ENCODE peak calls at places on chromosomes 12 and 14, in eight cellular contexts. One of them, this sample, is unnamed.

GRCh38 chr12:2282321-2282720 is 229.5 kb downstream of the CACNA1C start:
- DNase-seq in left lung: no peak
- DNase-seq in CD8-positive, alpha-beta T cell: no peak
- DNase-seq in breast epithelium: no peak
- DNase-seq in lower lobe of right lung: no peak
- DNase-seq in GM23338: peak; percentile 54
- DNase-seq in fibroblast of lung: peak; percentile 34
- DNase-seq in ovary: no peak
- DNase-seq in this sample: no peak

GRCh38 chr12:109707470-109707821 is 6.2 kb upstream of the FAM222A start:
- DNase-seq in CD8-positive, alpha-beta T cell: no peak
- DNase-seq in lower lobe of right lung: no peak
- DNase-seq in left lung: no peak
- DNase-seq in fibroblast of lung: no peak
- DNase-seq in GM23338: no peak
- DNase-seq in breast epithelium: no peak
- DNase-seq in ovary: no peak
- DNase-seq in this sample: no peak

GRCh38 chr12:106780010-106780625 is 5.6 kb downstream of the RIC8B start:
- DNase-seq in fibroblast of lung: peak; percentile 34
- DNase-seq in left lung: no peak
- DNase-seq in breast epithelium: no peak
- DNase-seq in CD8-positive, alpha-beta T cell: no peak
- DNase-seq in ovary: no peak
- DNase-seq in lower lobe of right lung: no peak
- DNase-seq in GM23338: no peak
- DNase-seq in this sample: no peak

GRCh38 chr12:9066755-9067433 is 48.8 kb downstream of the A2M start:
- DNase-seq in lower lobe of right lung: no peak
- DNase-seq in ovary: no peak
- DNase-seq in CD8-positive, alpha-beta T cell: no peak
- DNase-seq in fibroblast of lung: no peak
- DNase-seq in left lung: no peak
- DNase-seq in breast epithelium: no peak
- DNase-seq in GM23338: no peak
- DNase-seq in this sample: no peak

GRCh38 chr12:108612788-108613282 is 15.0 kb upstream of the TMEM119 start:
- DNase-seq in lower lobe of right lung: no peak
- DNase-seq in breast epithelium: no peak
- DNase-seq in left lung: peak; percentile 36
- DNase-seq in CD8-positive, alpha-beta T cell: no peak
- DNase-seq in GM23338: peak; percentile 67
- DNase-seq in ovary: no peak
- DNase-seq in fibroblast of lung: peak; percentile 47
- DNase-seq in this sample: no peak

GRCh38 chr14:92959189-92959531 is 36.2 kb downstream of the CHGA start:
- DNase-seq in left lung: no peak
- DNase-seq in GM23338: no peak
- DNase-seq in breast epithelium: no peak
- DNase-seq in lower lobe of right lung: no peak
- DNase-seq in ovary: no peak
- DNase-seq in CD8-positive, alpha-beta T cell: no peak
- DNase-seq in fibroblast of lung: no peak
- DNase-seq in this sample: no peak

GRCh38 chr12:67650528-67651379 is 2.2 kb downstream of the DYRK2 start:
- DNase-seq in GM23338: no peak
- DNase-seq in ovary: peak; percentile 17
- DNase-seq in breast epithelium: no peak
- DNase-seq in fibroblast of lung: no peak
- DNase-seq in lower lobe of right lung: no peak
- DNase-seq in CD8-positive, alpha-beta T cell: no peak
- DNase-seq in left lung: peak; percentile 43
- DNase-seq in this sample: no peak

GRCh38 chr12:28443337-28443736 is 253.1 kb downstream of the CCDC91 start:
- DNase-seq in fibroblast of lung: no peak
- DNase-seq in lower lobe of right lung: no peak
- DNase-seq in breast epithelium: no peak
- DNase-seq in ovary: no peak
- DNase-seq in CD8-positive, alpha-beta T cell: no peak
- DNase-seq in left lung: no peak
- DNase-seq in GM23338: no peak
- DNase-seq in this sample: no peak

GRCh38 chr14:92108345-92109254 is 2.2 kb upstream of the ATXN3 start:
- DNase-seq in CD8-positive, alpha-beta T cell: no peak
- DNase-seq in lower lobe of right lung: no peak
- DNase-seq in breast epithelium: no peak
- DNase-seq in GM23338: peak; percentile 84
- DNase-seq in fibroblast of lung: no peak
- DNase-seq in left lung: no peak
- DNase-seq in ovary: no peak
- DNase-seq in this sample: no peak

GRCh38 chr14:63855272-63855671 is 2.5 kb downstream of the SYNE2 start:
- DNase-seq in GM23338: no peak
- DNase-seq in left lung: no peak
- DNase-seq in fibroblast of lung: no peak
- DNase-seq in CD8-positive, alpha-beta T cell: no peak
- DNase-seq in breast epithelium: no peak
- DNase-seq in ovary: no peak
- DNase-seq in lower lobe of right lung: no peak
- DNase-seq in this sample: no peak

GRCh38 chr14:35046751-35047536 is 872 bp downstream of the FAM177A1 start:
- DNase-seq in ovary: no peak
- DNase-seq in GM23338: peak; percentile 71
- DNase-seq in breast epithelium: peak; percentile 57
- DNase-seq in CD8-positive, alpha-beta T cell: peak; percentile 46
- DNase-seq in fibroblast of lung: peak; percentile 35
- DNase-seq in lower lobe of right lung: no peak
- DNase-seq in left lung: no peak
- DNase-seq in this sample: peak; percentile 27

GRCh38 chr14:30569216-30569902 is 10.4 kb downstream of the G2E3 start:
- DNase-seq in CD8-positive, alpha-beta T cell: no peak
- DNase-seq in lower lobe of right lung: no peak
- DNase-seq in left lung: no peak
- DNase-seq in breast epithelium: no peak
- DNase-seq in ovary: no peak
- DNase-seq in GM23338: peak; percentile 36
- DNase-seq in fibroblast of lung: peak; percentile 33
- DNase-seq in this sample: no peak

GRCh38 chr14:105207460-105207901 is 26.4 kb upstream of the NUDT14 start:
- DNase-seq in left lung: no peak
- DNase-seq in lower lobe of right lung: no peak
- DNase-seq in ovary: no peak
- DNase-seq in breast epithelium: no peak
- DNase-seq in GM23338: peak; percentile 52
- DNase-seq in CD8-positive, alpha-beta T cell: no peak
- DNase-seq in fibroblast of lung: no peak
- DNase-seq in this sample: no peak

GRCh38 chr12:89073027-89073398 is 279.3 kb downstream of the DUSP6 start:
- DNase-seq in breast epithelium: no peak
- DNase-seq in lower lobe of right lung: no peak
- DNase-seq in ovary: no peak
- DNase-seq in CD8-positive, alpha-beta T cell: no peak
- DNase-seq in left lung: no peak
- DNase-seq in fibroblast of lung: peak; percentile 88
- DNase-seq in GM23338: no peak
- DNase-seq in this sample: no peak

GRCh38 chr12:94710933-94711332 is 60.6 kb upstream of the TMCC3 start:
- DNase-seq in GM23338: peak; percentile 73
- DNase-seq in breast epithelium: no peak
- DNase-seq in left lung: no peak
- DNase-seq in ovary: no peak
- DNase-seq in lower lobe of right lung: no peak
- DNase-seq in fibroblast of lung: peak; percentile 4
- DNase-seq in CD8-positive, alpha-beta T cell: peak; percentile 24
- DNase-seq in this sample: no peak

GRCh38 chr12:62403031-62403430 is 63.6 kb upstream of the MON2 start:
- DNase-seq in ovary: no peak
- DNase-seq in GM23338: no peak
- DNase-seq in lower lobe of right lung: no peak
- DNase-seq in CD8-positive, alpha-beta T cell: no peak
- DNase-seq in fibroblast of lung: no peak
- DNase-seq in breast epithelium: no peak
- DNase-seq in left lung: no peak
- DNase-seq in this sample: no peak

GRCh38 chr12:51889216-51890134 is 1.6 kb downstream of the ANKRD33 start:
- DNase-seq in GM23338: peak; percentile 68
- DNase-seq in ovary: no peak
- DNase-seq in CD8-positive, alpha-beta T cell: no peak
- DNase-seq in lower lobe of right lung: no peak
- DNase-seq in fibroblast of lung: no peak
- DNase-seq in breast epithelium: no peak
- DNase-seq in left lung: no peak
- DNase-seq in this sample: no peak

GRCh38 chr12:49304161-49304560 is 9.2 kb downstream of the PRPH start:
- DNase-seq in GM23338: no peak
- DNase-seq in ovary: no peak
- DNase-seq in lower lobe of right lung: no peak
- DNase-seq in fibroblast of lung: peak; percentile 49
- DNase-seq in CD8-positive, alpha-beta T cell: no peak
- DNase-seq in breast epithelium: no peak
- DNase-seq in left lung: no peak
- DNase-seq in this sample: no peak

GRCh38 chr12:8054821-8055220 is 11.3 kb downstream of the C3AR1 start:
- DNase-seq in breast epithelium: no peak
- DNase-seq in fibroblast of lung: no peak
- DNase-seq in GM23338: no peak
- DNase-seq in left lung: no peak
- DNase-seq in CD8-positive, alpha-beta T cell: no peak
- DNase-seq in ovary: no peak
- DNase-seq in lower lobe of right lung: no peak
- DNase-seq in this sample: no peak

GRCh38 chr14:54329082-54329695 is 67.6 kb upstream of the CDKN3 start:
- DNase-seq in breast epithelium: no peak
- DNase-seq in CD8-positive, alpha-beta T cell: no peak
- DNase-seq in GM23338: peak; percentile 92
- DNase-seq in left lung: no peak
- DNase-seq in fibroblast of lung: peak; percentile 72
- DNase-seq in lower lobe of right lung: no peak
- DNase-seq in ovary: peak; percentile 26
- DNase-seq in this sample: no peak

GRCh38 chr12:29593001-29593400 is 95.5 kb upstream of the OVCH1 start:
- DNase-seq in GM23338: no peak
- DNase-seq in left lung: no peak
- DNase-seq in breast epithelium: no peak
- DNase-seq in CD8-positive, alpha-beta T cell: no peak
- DNase-seq in fibroblast of lung: no peak
- DNase-seq in lower lobe of right lung: no peak
- DNase-seq in ovary: no peak
- DNase-seq in this sample: no peak

GRCh38 chr14:68268719-68269118 is 449.1 kb downstream of the RAD51B start:
- DNase-seq in breast epithelium: no peak
- DNase-seq in CD8-positive, alpha-beta T cell: peak; percentile 19
- DNase-seq in GM23338: no peak
- DNase-seq in ovary: no peak
- DNase-seq in fibroblast of lung: peak; percentile 68
- DNase-seq in lower lobe of right lung: no peak
- DNase-seq in left lung: no peak
- DNase-seq in this sample: no peak

GRCh38 chr12:124347805-124348658 is 53.1 kb downstream of the RFLNA start:
- DNase-seq in lower lobe of right lung: no peak
- DNase-seq in ovary: no peak
- DNase-seq in fibroblast of lung: no peak
- DNase-seq in GM23338: peak; percentile 51
- DNase-seq in left lung: no peak
- DNase-seq in CD8-positive, alpha-beta T cell: peak; percentile 38
- DNase-seq in breast epithelium: no peak
- DNase-seq in this sample: peak; percentile 19

GRCh38 chr12:66036317-66036716 is 94.2 kb downstream of the LLPH start:
- DNase-seq in left lung: no peak
- DNase-seq in fibroblast of lung: peak; percentile 99
- DNase-seq in breast epithelium: no peak
- DNase-seq in ovary: no peak
- DNase-seq in CD8-positive, alpha-beta T cell: no peak
- DNase-seq in lower lobe of right lung: no peak
- DNase-seq in GM23338: no peak
- DNase-seq in this sample: no peak

GRCh38 chr12:63668028-63668799 is at the start of gene DPY19L2:
- DNase-seq in ovary: peak; percentile 92
- DNase-seq in lower lobe of right lung: peak; percentile 57
- DNase-seq in left lung: peak; percentile 81
- DNase-seq in fibroblast of lung: peak; percentile 77
- DNase-seq in GM23338: peak; percentile 74
- DNase-seq in CD8-positive, alpha-beta T cell: peak; percentile 56
- DNase-seq in breast epithelium: no peak
- DNase-seq in this sample: peak; percentile 29

GRCh38 chr12:6542209-6543009 is 8.1 kb downstream of the GAPDH start:
- DNase-seq in ovary: no peak
- DNase-seq in left lung: no peak
- DNase-seq in lower lobe of right lung: no peak
- DNase-seq in fibroblast of lung: no peak
- DNase-seq in GM23338: no peak
- DNase-seq in CD8-positive, alpha-beta T cell: no peak
- DNase-seq in breast epithelium: no peak
- DNase-seq in this sample: no peak
- H3K27ac ChIP-seq in ovary: no peak overlapping the region
- H3K27ac ChIP-seq in left lung: peak overlapping the region; percentile 75
- H3K27ac ChIP-seq in lower lobe of right lung: no peak overlapping the region
- H3K27ac ChIP-seq in fibroblast of lung: peak overlapping the region; percentile 15
- H3K27ac ChIP-seq in GM23338: no peak overlapping the region
- H3K27ac ChIP-seq in CD8-positive, alpha-beta T cell: no peak overlapping the region
- H3K27ac ChIP-seq in breast epithelium: peak overlapping the region; percentile 81
- H3K27ac ChIP-seq in this sample: no peak overlapping the region

GRCh38 chr12:100043657-100044056 is 58.9 kb upstream of the ANKS1B start:
- DNase-seq in GM23338: no peak
- DNase-seq in lower lobe of right lung: no peak
- DNase-seq in fibroblast of lung: no peak
- DNase-seq in ovary: no peak
- DNase-seq in left lung: no peak
- DNase-seq in breast epithelium: no peak
- DNase-seq in CD8-positive, alpha-beta T cell: no peak
- DNase-seq in this sample: no peak
- TF ChIP-seq CTCF in GM23338: no peak
- TF ChIP-seq CTCF in lower lobe of right lung: no peak
- TF ChIP-seq CTCF in fibroblast of lung: no peak
- TF ChIP-seq CTCF in ovary: no peak
- TF ChIP-seq CTCF in left lung: no peak
- TF ChIP-seq CTCF in breast epithelium: no peak
- TF ChIP-seq CTCF in CD8-positive, alpha-beta T cell: no peak
- TF ChIP-seq CTCF in this sample: no peak

DNA sequence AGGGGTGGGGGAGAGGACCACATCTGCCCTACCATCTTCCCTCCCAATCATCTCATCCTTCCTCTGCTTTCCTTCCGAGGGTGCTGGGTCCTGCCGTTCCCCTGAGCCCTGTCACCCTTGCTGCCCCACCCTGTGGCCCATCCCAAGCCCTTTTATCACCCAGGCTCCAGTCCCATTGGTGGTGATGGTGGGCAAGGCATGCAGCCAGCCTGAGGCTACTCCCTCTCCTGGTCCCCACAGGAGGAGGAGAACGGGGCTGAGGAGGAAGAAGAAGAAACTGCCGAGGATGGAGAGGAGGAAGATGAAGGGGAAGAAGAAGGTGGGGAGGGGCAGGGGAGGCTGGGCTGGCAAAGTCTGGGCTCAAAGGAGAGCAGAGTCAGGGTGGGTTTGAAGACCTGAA is 2.6 kb upstream of the LAG3 start:
- DNase-seq in left lung: no peak
- DNase-seq in breast epithelium: no peak
- DNase-seq in fibroblast of lung: no peak
- DNase-seq in lower lobe of right lung: no peak
- DNase-seq in CD8-positive, alpha-beta T cell: no peak
- DNase-seq in ovary: no peak
- DNase-seq in GM23338: no peak
- DNase-seq in this sample: no peak
- H3K27me3 ChIP-seq in left lung: peaks cover 62% of the 10 kb centered on the region
- H3K27me3 ChIP-seq in breast epithelium: no peaks in the 10 kb centered on the region
- H3K27me3 ChIP-seq in fibroblast of lung: no peaks in the 10 kb centered on the region
- H3K27me3 ChIP-seq in lower lobe of right lung: no peaks in the 10 kb centered on the region
- H3K27me3 ChIP-seq in CD8-positive, alpha-beta T cell: peaks cover 7% of the 10 kb centered on the region
- H3K27me3 ChIP-seq in ovary: no peaks in the 10 kb centered on the region
- H3K27me3 ChIP-seq in GM23338: peaks cover 45% of the 10 kb centered on the region
- H3K27me3 ChIP-seq in this sample: peaks cover 30% of the 10 kb centered on the region

GRCh38 chr12:56190695-56191155 is 1.4 kb upstream of the SMARCC2 start:
- DNase-seq in CD8-positive, alpha-beta T cell: no peak
- DNase-seq in breast epithelium: no peak
- DNase-seq in fibroblast of lung: no peak
- DNase-seq in ovary: no peak
- DNase-seq in left lung: no peak
- DNase-seq in lower lobe of right lung: no peak
- DNase-seq in GM23338: peak; percentile 48
- DNase-seq in this sample: no peak
- H3K27ac ChIP-seq in CD8-positive, alpha-beta T cell: peak overlapping the region; percentile 66
- H3K27ac ChIP-seq in breast epithelium: peak overlapping the region; percentile 93
- H3K27ac ChIP-seq in fibroblast of lung: no peak overlapping the region
- H3K27ac ChIP-seq in ovary: peak overlapping the region; percentile 83
- H3K27ac ChIP-seq in left lung: peak overlapping the region; percentile 88
- H3K27ac ChIP-seq in lower lobe of right lung: peak overlapping the region; percentile 93
- H3K27ac ChIP-seq in GM23338: peak overlapping the region; percentile 33
- H3K27ac ChIP-seq in this sample: peak overlapping the region; percentile 87